ENCODE peak calls at places on chromosomes 13 and 19, in nine cellular contexts. F is GOT3, H is WTC11, I is keratinocyte, D is NCI-H1417, S is head of caudate nucleus, Q is heart right ventricle, U is left ventricle myocardium inferior, P is right lobe of liver. R is an unnamed sample.

GRCh38 chr13:44181938-44182337 is 191.7 kb upstream of the SERP2 start:
- DNase-seq in F (no peak), H (no peak), I (no peak), D (no peak), S (no peak), Q (no peak), U (no peak), P (no peak), R (no peak)

GRCh38 chr13:51929699-51930098 is 67.9 kb downstream of the CCDC70 start:
- DNase-seq in F (no peak), H (no peak), I (no peak), D (no peak), S (no peak), Q (no peak), U (no peak), P (no peak), R (no peak)

GRCh38 chr19:3113100-3114017 is 19.2 kb downstream of the GNA11 start:
- DNase-seq in F (no peak), H (no peak), I (no peak), D (no peak), S (no peak), Q (no peak), U (no peak), P (no peak), R (no peak)

GRCh38 chr13:71789952-71790351 is 77.1 kb downstream of the DACH1 start:
- DNase-seq in F (no peak), H (no peak), I (no peak), D (no peak), S (no peak), Q (no peak), U (no peak), P (no peak), R (no peak)

GRCh38 chr19:51326216-51327065 is 15.0 kb downstream of the IGLON5 start:
- DNase-seq in F (no peak), H (no peak), I (no peak), D (no peak), S (no peak), Q (no peak), U (no peak), P (no peak), R (no peak)

GRCh38 chr13:53075356-53076041 is 46.9 kb downstream of the OLFM4 start:
- DNase-seq in F (no peak), H (no peak), I (no peak), D (no peak), S (no peak), Q (no peak), U (no peak), P (no peak), R (peak)

GRCh38 chr13:59531571-59532091 is 632.1 kb downstream of the DIAPH3 start:
- DNase-seq in F (no peak), H (peak), I (no peak), D (peak), S (peak), Q (peak), U (peak), P (peak), R (peak)

GRCh38 chr19:18432275-18433038 is 5.5 kb downstream of the ISYNA1 start:
- DNase-seq in F (no peak), H (no peak), I (no peak), D (no peak), S (no peak), Q (no peak), U (no peak), P (no peak), R (no peak)

GRCh38 chr13:110887242-110887954 is 27.5 kb downstream of the ANKRD10 start:
- DNase-seq in F (no peak), H (no peak), I (no peak), D (no peak), S (no peak), Q (no peak), U (no peak), P (no peak), R (no peak)

GRCh38 chr13:84126671-84127171 is 244.4 kb upstream of the SLITRK1 start:
- DNase-seq in F (no peak), H (no peak), I (no peak), D (peak), S (no peak), Q (no peak), U (no peak), P (no peak), R (peak)

GRCh38 chr13:33228645-33229445 is 56.7 kb downstream of the STARD13 start:
- DNase-seq in F (no peak), H (no peak), I (no peak), D (no peak), S (peak), Q (no peak), U (no peak), P (no peak), R (peak)

GRCh38 chr13:100528353-100528752 is 60.2 kb downstream of the GGACT start:
- DNase-seq in F (no peak), H (no peak), I (no peak), D (no peak), S (no peak), Q (no peak), U (no peak), P (peak), R (no peak)

GRCh38 chr13:83048419-83048818 is 833.9 kb downstream of the SLITRK1 start:
- DNase-seq in F (no peak), H (no peak), I (no peak), D (no peak), S (no peak), Q (no peak), U (no peak), P (no peak), R (no peak)

GRCh38 chr19:12665281-12665573 is 1.3 kb downstream of the MAN2B1 start:
- DNase-seq in F (no peak), H (no peak), I (no peak), D (no peak), S (peak), Q (peak), U (peak), P (no peak), R (no peak)

GRCh38 chr19:44845612-44846454 is at the start of gene NECTIN2:
- DNase-seq in F (peak), H (peak), I (peak), D (peak), S (peak), Q (peak), U (peak), P (peak), R (peak)

GRCh38 chr19:16527971-16528521 is 14.2 kb downstream of the CHERP start:
- DNase-seq in F (no peak), H (peak), I (no peak), D (no peak), S (no peak), Q (no peak), U (no peak), P (no peak), R (peak)

GRCh38 chr19:5006201-5006600 is 37.3 kb downstream of the KDM4B start:
- DNase-seq in F (no peak), H (no peak), I (no peak), D (no peak), S (no peak), Q (no peak), U (no peak), P (peak), R (no peak)

GRCh38 chr19:3095375-3096191 is 1.4 kb downstream of the GNA11 start:
- DNase-seq in F (no peak), H (peak), I (no peak), D (no peak), S (no peak), Q (peak), U (no peak), P (peak), R (peak)

GRCh38 chr19:10832659-10833296 is 3.2 kb downstream of the TMED1 start:
- DNase-seq in F (no peak), H (no peak), I (no peak), D (no peak), S (no peak), Q (no peak), U (no peak), P (no peak), R (no peak)

GRCh38 chr13:109012115-109012514 is 382.7 kb downstream of the MYO16 start:
- DNase-seq in F (no peak), H (no peak), I (no peak), D (peak), S (no peak), Q (no peak), U (no peak), P (no peak), R (no peak)

GRCh38 chr13:26584713-26585112 is 27.2 kb downstream of the WASF3 start:
- DNase-seq in F (no peak), H (no peak), I (no peak), D (no peak), S (no peak), Q (no peak), U (no peak), P (no peak), R (peak)

GRCh38 chr19:5786593-5787551 is 2.3 kb upstream of the PRR22 start:
- DNase-seq in F (no peak), H (no peak), I (no peak), D (no peak), S (no peak), Q (no peak), U (no peak), P (no peak), R (no peak)

GRCh38 chr19:5563941-5564612 is 3.7 kb downstream of the TINCR start:
- DNase-seq in F (no peak), H (no peak), I (no peak), D (peak), S (no peak), Q (no peak), U (no peak), P (no peak), R (peak)

GRCh38 chr19:30473334-30473867 is 101.2 kb downstream of the ZNF536 start:
- DNase-seq in F (no peak), H (no peak), I (no peak), D (no peak), S (no peak), Q (no peak), U (no peak), P (no peak), R (no peak)

GRCh38 chr19:55544014-55544413 is 1.3 kb downstream of the SBK3 start:
- DNase-seq in F (no peak), H (no peak), I (no peak), D (no peak), S (no peak), Q (no peak), U (no peak), P (no peak), R (no peak)

GRCh38 chr19:4093643-4094175 is 27.0 kb upstream of the ZBTB7A start:
- DNase-seq in F (no peak), H (no peak), I (no peak), D (no peak), S (no peak), Q (no peak), U (no peak), P (no peak), R (no peak)

GRCh38 chr13:30907167-30907761 is 1.2 kb downstream of the MEDAG start:
- DNase-seq in F (peak), H (no peak), I (no peak), D (no peak), S (no peak), Q (peak), U (no peak), P (no peak), R (no peak)

GRCh38 chr19:2462635-2463421 is 6.1 kb upstream of the LMNB2 start:
- DNase-seq in F (peak), H (peak), I (peak), D (peak), S (peak), Q (peak), U (peak), P (peak), R (peak)

GRCh38 chr13:95209109-95209508 is 92.1 kb downstream of the ABCC4 start:
- DNase-seq in F (no peak), H (no peak), I (no peak), D (no peak), S (no peak), Q (no peak), U (no peak), P (no peak), R (no peak)

GRCh38 chr13:24361852-24362366 is 52.5 kb downstream of the C1QTNF9 start:
- DNase-seq in F (no peak), H (no peak), I (no peak), D (no peak), S (no peak), Q (no peak), U (no peak), P (no peak), R (no peak)

GRCh38 chr19:43476606-43477005 is 11.2 kb upstream of the LYPD3 start:
- DNase-seq in F (no peak), H (no peak), I (no peak), D (no peak), S (no peak), Q (no peak), U (no peak), P (no peak), R (no peak)

GRCh38 chr19:35084078-35084762 is 31.4 kb upstream of the FXYD3 start:
- DNase-seq in F (no peak), H (no peak), I (no peak), D (no peak), S (no peak), Q (no peak), U (no peak), P (no peak), R (no peak)